ENCODE peak calls at places on chromosomes 4 and X, in seven cellular contexts. One of them, this sample, is unnamed. For H3K27me3, the result is how much of the 10 kb centered on the place peaks cover.

GRCh38 chrX:124383367-124383766 is 37.0 kb downstream of the SH2D1A start:
- DNase-seq in AG04450: no peak
- DNase-seq in IMR-90: no peak
- DNase-seq in upper lobe of right lung: no peak
- DNase-seq in tibial artery: no peak
- DNase-seq in endodermal cell: no peak
- DNase-seq in breast epithelium: no peak
- DNase-seq in this sample: no peak

GRCh38 chr4:152724494-152724893 is 44.7 kb upstream of the TMEM154 start:
- DNase-seq in AG04450: no peak
- DNase-seq in IMR-90: no peak
- DNase-seq in breast epithelium: no peak
- DNase-seq in endodermal cell: no peak
- DNase-seq in tibial artery: no peak
- DNase-seq in upper lobe of right lung: no peak
- DNase-seq in this sample: no peak

GRCh38 chrX:130575831-130576404 is 174.1 kb downstream of the RBMX2 start:
- DNase-seq in IMR-90: peak
- DNase-seq in AG04450: peak
- DNase-seq in endodermal cell: peak
- DNase-seq in breast epithelium: no peak
- DNase-seq in upper lobe of right lung: peak
- DNase-seq in tibial artery: peak
- DNase-seq in this sample: peak

GRCh38 chr4:59238212-59238611 is 1961.9 kb upstream of the ADGRL3 start:
- DNase-seq in endodermal cell: no peak
- DNase-seq in tibial artery: no peak
- DNase-seq in AG04450: no peak
- DNase-seq in upper lobe of right lung: no peak
- DNase-seq in breast epithelium: no peak
- DNase-seq in IMR-90: no peak
- DNase-seq in this sample: no peak

GRCh38 chrX:15680401-15680800 is 15.8 kb upstream of the CLTRN start:
- DNase-seq in IMR-90: peak
- DNase-seq in breast epithelium: no peak
- DNase-seq in upper lobe of right lung: no peak
- DNase-seq in tibial artery: no peak
- DNase-seq in endodermal cell: no peak
- DNase-seq in AG04450: no peak
- DNase-seq in this sample: no peak

GRCh38 chr4:184811484-184812180 is 14.1 kb downstream of the ACSL1 start:
- DNase-seq in endodermal cell: no peak
- DNase-seq in upper lobe of right lung: no peak
- DNase-seq in IMR-90: no peak
- DNase-seq in breast epithelium: no peak
- DNase-seq in AG04450: no peak
- DNase-seq in tibial artery: peak
- DNase-seq in this sample: peak

GRCh38 chr4:40576651-40577480 is 52.8 kb downstream of the RBM47 start:
- DNase-seq in endodermal cell: peak
- DNase-seq in AG04450: peak
- DNase-seq in breast epithelium: peak
- DNase-seq in IMR-90: peak
- DNase-seq in upper lobe of right lung: peak
- DNase-seq in tibial artery: peak
- DNase-seq in this sample: peak

GRCh38 chrX:17023670-17024069 is 77.2 kb downstream of the REPS2 start:
- DNase-seq in endodermal cell: no peak
- DNase-seq in IMR-90: no peak
- DNase-seq in tibial artery: no peak
- DNase-seq in AG04450: no peak
- DNase-seq in upper lobe of right lung: no peak
- DNase-seq in breast epithelium: no peak
- DNase-seq in this sample: no peak

GRCh38 chrX:78104447-78105176 is 564 bp downstream of the PGK1 start:
- DNase-seq in upper lobe of right lung: peak
- DNase-seq in IMR-90: peak
- DNase-seq in endodermal cell: peak
- DNase-seq in breast epithelium: peak
- DNase-seq in AG04450: no peak
- DNase-seq in tibial artery: peak
- DNase-seq in this sample: peak

GRCh38 chrX:15447985-15448639 is 45.0 kb downstream of the PIR start:
- DNase-seq in tibial artery: no peak
- DNase-seq in IMR-90: peak
- DNase-seq in endodermal cell: no peak
- DNase-seq in AG04450: peak
- DNase-seq in upper lobe of right lung: no peak
- DNase-seq in breast epithelium: no peak
- DNase-seq in this sample: no peak

GRCh38 chr4:38223306-38223705 is 263.1 kb downstream of the PTTG2 start:
- DNase-seq in AG04450: no peak
- DNase-seq in breast epithelium: no peak
- DNase-seq in IMR-90: no peak
- DNase-seq in endodermal cell: no peak
- DNase-seq in tibial artery: no peak
- DNase-seq in upper lobe of right lung: no peak
- DNase-seq in this sample: no peak

GRCh38 chr4:104909376-104909775 is 237.3 kb upstream of the TET2 start:
- DNase-seq in endodermal cell: no peak
- DNase-seq in IMR-90: no peak
- DNase-seq in tibial artery: no peak
- DNase-seq in AG04450: no peak
- DNase-seq in upper lobe of right lung: no peak
- DNase-seq in breast epithelium: no peak
- DNase-seq in this sample: no peak

GRCh38 chrX:47556045-47556623 is 4.9 kb upstream of the ARAF start:
- DNase-seq in endodermal cell: peak
- DNase-seq in tibial artery: peak
- DNase-seq in upper lobe of right lung: peak
- DNase-seq in IMR-90: peak
- DNase-seq in breast epithelium: peak
- DNase-seq in AG04450: peak
- DNase-seq in this sample: peak

GRCh38 chr4:52750819-52751348 is 341 bp downstream of the ERVMER34-1 start:
- DNase-seq in AG04450: no peak
- DNase-seq in upper lobe of right lung: peak
- DNase-seq in endodermal cell: no peak
- DNase-seq in tibial artery: no peak
- DNase-seq in breast epithelium: no peak
- DNase-seq in IMR-90: no peak
- DNase-seq in this sample: no peak

GRCh38 chrX:12890467-12890866 is 16.0 kb upstream of the TLR8 start:
- DNase-seq in upper lobe of right lung: no peak
- DNase-seq in tibial artery: no peak
- DNase-seq in endodermal cell: no peak
- DNase-seq in IMR-90: no peak
- DNase-seq in AG04450: no peak
- DNase-seq in breast epithelium: no peak
- DNase-seq in this sample: no peak

GRCh38 chrX:77160301-77160700 is 286.9 kb upstream of the FGF16 start:
- DNase-seq in AG04450: no peak
- DNase-seq in endodermal cell: peak
- DNase-seq in tibial artery: no peak
- DNase-seq in IMR-90: no peak
- DNase-seq in breast epithelium: no peak
- DNase-seq in upper lobe of right lung: peak
- DNase-seq in this sample: no peak

GRCh38 chr4:38008493-38009120 is 48.4 kb downstream of the PTTG2 start:
- DNase-seq in tibial artery: no peak
- DNase-seq in breast epithelium: no peak
- DNase-seq in AG04450: no peak
- DNase-seq in endodermal cell: no peak
- DNase-seq in upper lobe of right lung: no peak
- DNase-seq in IMR-90: no peak
- DNase-seq in this sample: no peak

GRCh38 chr4:65535128-65535527 is 135.2 kb downstream of the EPHA5 start:
- DNase-seq in breast epithelium: no peak
- DNase-seq in AG04450: no peak
- DNase-seq in tibial artery: no peak
- DNase-seq in endodermal cell: no peak
- DNase-seq in IMR-90: no peak
- DNase-seq in upper lobe of right lung: no peak
- DNase-seq in this sample: no peak

GRCh38 chrX:120090208-120090607 is 12.7 kb upstream of the RHOXF2B start:
- DNase-seq in upper lobe of right lung: no peak
- DNase-seq in tibial artery: no peak
- DNase-seq in endodermal cell: peak
- DNase-seq in breast epithelium: no peak
- DNase-seq in IMR-90: no peak
- DNase-seq in AG04450: no peak
- DNase-seq in this sample: no peak

GRCh38 chr4:55318135-55318534 is 27.9 kb upstream of the SRD5A3 start:
- DNase-seq in AG04450: no peak
- DNase-seq in tibial artery: no peak
- DNase-seq in upper lobe of right lung: no peak
- DNase-seq in IMR-90: no peak
- DNase-seq in breast epithelium: no peak
- DNase-seq in endodermal cell: no peak
- DNase-seq in this sample: no peak

GRCh38 chr4:152045781-152046571 is 285.2 kb upstream of the GATB start:
- DNase-seq in endodermal cell: peak
- DNase-seq in tibial artery: no peak
- DNase-seq in IMR-90: no peak
- DNase-seq in breast epithelium: no peak
- DNase-seq in upper lobe of right lung: peak
- DNase-seq in AG04450: no peak
- DNase-seq in this sample: no peak

GRCh38 chr4:155342142-155342541 is 34.6 kb downstream of the MAP9 start:
- DNase-seq in AG04450: no peak
- DNase-seq in endodermal cell: no peak
- DNase-seq in IMR-90: peak
- DNase-seq in upper lobe of right lung: no peak
- DNase-seq in tibial artery: no peak
- DNase-seq in breast epithelium: no peak
- DNase-seq in this sample: no peak

GRCh38 chrX:23879380-23880090 is 28.2 kb downstream of the APOO start:
- DNase-seq in IMR-90: no peak
- DNase-seq in upper lobe of right lung: no peak
- DNase-seq in tibial artery: no peak
- DNase-seq in breast epithelium: no peak
- DNase-seq in endodermal cell: no peak
- DNase-seq in AG04450: no peak
- DNase-seq in this sample: peak
- H3K27ac ChIP-seq in IMR-90: no peak
- H3K27ac ChIP-seq in upper lobe of right lung: no peak
- H3K27ac ChIP-seq in tibial artery: no peak
- H3K27ac ChIP-seq in breast epithelium: no peak
- H3K27ac ChIP-seq in endodermal cell: no peak
- H3K27ac ChIP-seq in AG04450: no peak
- H3K27ac ChIP-seq in this sample: no peak

GRCh38 chrX:11665144-11666040 is at the start of gene ARHGAP6:
- DNase-seq in IMR-90: peak
- DNase-seq in upper lobe of right lung: peak
- DNase-seq in endodermal cell: peak
- DNase-seq in tibial artery: peak
- DNase-seq in AG04450: no peak
- DNase-seq in breast epithelium: no peak
- DNase-seq in this sample: peak
- H3K27me3 ChIP-seq in IMR-90: under half
- H3K27me3 ChIP-seq in upper lobe of right lung: under half
- H3K27me3 ChIP-seq in endodermal cell: half or more
- H3K27me3 ChIP-seq in tibial artery: under half
- H3K27me3 ChIP-seq in AG04450: under half
- H3K27me3 ChIP-seq in breast epithelium: under half
- H3K27me3 ChIP-seq in this sample: under half

GRCh38 chrX:22800806-22801205 is 199.0 kb upstream of the DDX53 start:
- DNase-seq in upper lobe of right lung: no peak
- DNase-seq in IMR-90: no peak
- DNase-seq in tibial artery: no peak
- DNase-seq in breast epithelium: no peak
- DNase-seq in endodermal cell: no peak
- DNase-seq in AG04450: no peak
- DNase-seq in this sample: no peak
- H3K27ac ChIP-seq in upper lobe of right lung: no peak
- H3K27ac ChIP-seq in IMR-90: no peak
- H3K27ac ChIP-seq in tibial artery: no peak
- H3K27ac ChIP-seq in breast epithelium: no peak
- H3K27ac ChIP-seq in endodermal cell: no peak
- H3K27ac ChIP-seq in AG04450: no peak
- H3K27ac ChIP-seq in this sample: no peak

GRCh38 chr4:100509386-100509785 is 8.4 kb downstream of the EMCN start:
- DNase-seq in tibial artery: no peak
- DNase-seq in endodermal cell: no peak
- DNase-seq in upper lobe of right lung: no peak
- DNase-seq in breast epithelium: no peak
- DNase-seq in IMR-90: no peak
- DNase-seq in AG04450: no peak
- DNase-seq in this sample: no peak

GRCh38 chr4:100511906-100512305 is 5.9 kb downstream of the EMCN start:
- DNase-seq in breast epithelium: no peak
- DNase-seq in upper lobe of right lung: no peak
- DNase-seq in AG04450: no peak
- DNase-seq in tibial artery: no peak
- DNase-seq in IMR-90: no peak
- DNase-seq in endodermal cell: no peak
- DNase-seq in this sample: no peak

GRCh38 chr4:100504086-100504874 is 13.5 kb downstream of the EMCN start:
- DNase-seq in endodermal cell: peak
- DNase-seq in breast epithelium: no peak
- DNase-seq in tibial artery: no peak
- DNase-seq in IMR-90: no peak
- DNase-seq in AG04450: no peak
- DNase-seq in upper lobe of right lung: no peak
- DNase-seq in this sample: no peak

GRCh38 chr4:100510551-100510950 is 7.3 kb downstream of the EMCN start:
- DNase-seq in upper lobe of right lung: no peak
- DNase-seq in breast epithelium: no peak
- DNase-seq in IMR-90: no peak
- DNase-seq in endodermal cell: no peak
- DNase-seq in AG04450: no peak
- DNase-seq in tibial artery: no peak
- DNase-seq in this sample: no peak

DNA sequence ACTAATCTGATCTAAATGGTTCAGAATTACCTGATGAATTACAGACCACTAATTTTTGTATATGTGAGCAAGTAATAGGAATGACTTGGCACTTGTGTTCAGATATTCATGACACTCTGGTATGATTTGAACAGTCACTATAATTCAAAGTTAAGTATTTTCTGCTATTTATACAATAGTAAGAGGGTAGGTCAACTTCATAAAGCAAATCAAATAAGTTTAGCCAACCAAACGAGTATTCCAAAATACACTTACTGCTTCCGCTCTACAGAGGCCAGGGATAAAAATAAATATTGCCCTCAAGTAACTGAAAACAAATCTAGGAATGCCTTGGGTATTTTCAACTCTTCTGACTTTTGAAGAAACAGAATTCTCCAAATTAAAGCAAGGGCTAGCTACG is 9.1 kb downstream of the EMCN start:
- DNase-seq in AG04450: no peak
- DNase-seq in tibial artery: no peak
- DNase-seq in endodermal cell: no peak
- DNase-seq in breast epithelium: no peak
- DNase-seq in upper lobe of right lung: no peak
- DNase-seq in IMR-90: no peak
- DNase-seq in this sample: no peak
- H3K27me3 ChIP-seq in AG04450: under half
- H3K27me3 ChIP-seq in tibial artery: under half
- H3K27me3 ChIP-seq in endodermal cell: under half
- H3K27me3 ChIP-seq in breast epithelium: under half
- H3K27me3 ChIP-seq in upper lobe of right lung: under half
- H3K27me3 ChIP-seq in IMR-90: under half
- H3K27me3 ChIP-seq in this sample: under half

This sample was measured in ascending aorta.